ENCODE peak calls at places on chromosomes 16 and 17, in five cellular contexts. One of them, this sample, is unnamed.
A peak's percentile ranks its signal among the peaks of the same experiment; 100 is the strongest.

GRCh38 chr17:65283704-65284103 is 146.5 kb downstream of the RGS9 start:
- DNase-seq in PC-3: peak; percentile 97
- DNase-seq in amniotic stem cell: no peak
- DNase-seq in nucleus accumbens: no peak
- DNase-seq in posterior vena cava: no peak
- DNase-seq in this sample: no peak

GRCh38 chr16:7938175-7938574 is 605.5 kb downstream of the RBFOX1 start:
- DNase-seq in posterior vena cava: no peak
- DNase-seq in PC-3: no peak
- DNase-seq in nucleus accumbens: no peak
- DNase-seq in amniotic stem cell: no peak
- DNase-seq in this sample: no peak

GRCh38 chr17:1188812-1189211 is 9.0 kb upstream of the ABR start:
- DNase-seq in amniotic stem cell: no peak
- DNase-seq in PC-3: no peak
- DNase-seq in nucleus accumbens: no peak
- DNase-seq in posterior vena cava: peak; percentile 96
- DNase-seq in this sample: peak; percentile 92

GRCh38 chr17:11598274-11599221 is at the start of gene DNAH9:
- DNase-seq in posterior vena cava: peak; percentile 98
- DNase-seq in nucleus accumbens: peak; percentile 58
- DNase-seq in PC-3: no peak
- DNase-seq in amniotic stem cell: no peak
- DNase-seq in this sample: peak; percentile 96

GRCh38 chr17:12318614-12319266 is 298.1 kb downstream of the MAP2K4 start:
- DNase-seq in PC-3: no peak
- DNase-seq in posterior vena cava: no peak
- DNase-seq in nucleus accumbens: no peak
- DNase-seq in amniotic stem cell: peak; percentile 10
- DNase-seq in this sample: no peak

GRCh38 chr17:8740486-8740885 is 4.2 kb downstream of the CCDC42 start:
- DNase-seq in nucleus accumbens: no peak
- DNase-seq in amniotic stem cell: no peak
- DNase-seq in posterior vena cava: no peak
- DNase-seq in PC-3: no peak
- DNase-seq in this sample: peak; percentile 86

GRCh38 chr16:83100679-83101078 is 473.9 kb downstream of the CDH13 start:
- DNase-seq in posterior vena cava: no peak
- DNase-seq in amniotic stem cell: no peak
- DNase-seq in nucleus accumbens: no peak
- DNase-seq in PC-3: peak; percentile 1
- DNase-seq in this sample: no peak

GRCh38 chr17:33464669-33465275 is 171.7 kb upstream of the ASIC2 start:
- DNase-seq in nucleus accumbens: no peak
- DNase-seq in PC-3: no peak
- DNase-seq in posterior vena cava: no peak
- DNase-seq in amniotic stem cell: no peak
- DNase-seq in this sample: no peak

GRCh38 chr17:18181358-18181757 is 2.3 kb upstream of the ALKBH5 start:
- DNase-seq in posterior vena cava: no peak
- DNase-seq in amniotic stem cell: no peak
- DNase-seq in PC-3: peak; percentile 70
- DNase-seq in nucleus accumbens: no peak
- DNase-seq in this sample: no peak

GRCh38 chr17:64406321-64407200 is 15.9 kb upstream of the PECAM1 start:
- DNase-seq in nucleus accumbens: no peak
- DNase-seq in posterior vena cava: peak; percentile 61
- DNase-seq in amniotic stem cell: no peak
- DNase-seq in PC-3: peak; percentile 54
- DNase-seq in this sample: peak; percentile 71

GRCh38 chr16:22071352-22071923 is 20.9 kb upstream of the VWA3A start:
- DNase-seq in nucleus accumbens: no peak
- DNase-seq in posterior vena cava: no peak
- DNase-seq in PC-3: no peak
- DNase-seq in amniotic stem cell: no peak
- DNase-seq in this sample: no peak

GRCh38 chr16:49827806-49828428 is 28.0 kb downstream of the ZNF423 start:
- DNase-seq in nucleus accumbens: no peak
- DNase-seq in amniotic stem cell: no peak
- DNase-seq in PC-3: no peak
- DNase-seq in posterior vena cava: no peak
- DNase-seq in this sample: no peak

GRCh38 chr17:75619506-75620431 is 13.5 kb upstream of the SMIM5 start:
- DNase-seq in posterior vena cava: no peak
- DNase-seq in amniotic stem cell: no peak
- DNase-seq in PC-3: peak; percentile 52
- DNase-seq in nucleus accumbens: no peak
- DNase-seq in this sample: no peak

GRCh38 chr17:81049372-81049911 is 14.5 kb downstream of the BAIAP2 start:
- DNase-seq in posterior vena cava: no peak
- DNase-seq in PC-3: no peak
- DNase-seq in nucleus accumbens: no peak
- DNase-seq in amniotic stem cell: no peak
- DNase-seq in this sample: no peak

GRCh38 chr17:5793157-5793556 is 208.8 kb upstream of the NLRP1 start:
- DNase-seq in posterior vena cava: no peak
- DNase-seq in amniotic stem cell: no peak
- DNase-seq in PC-3: no peak
- DNase-seq in nucleus accumbens: no peak
- DNase-seq in this sample: no peak

GRCh38 chr17:31722251-31723056 is 136.6 kb downstream of the COPRS start:
- DNase-seq in nucleus accumbens: no peak
- DNase-seq in posterior vena cava: no peak
- DNase-seq in amniotic stem cell: no peak
- DNase-seq in PC-3: no peak
- DNase-seq in this sample: no peak

GRCh38 chr17:20063665-20064648 is 54.8 kb downstream of the SPECC1 start:
- DNase-seq in PC-3: peak; percentile 96
- DNase-seq in nucleus accumbens: no peak
- DNase-seq in posterior vena cava: peak; percentile 95
- DNase-seq in amniotic stem cell: peak; percentile 68
- DNase-seq in this sample: no peak

GRCh38 chr17:63698886-63699637 is 863 bp downstream of the LIMD2 start:
- DNase-seq in PC-3: peak; percentile 25
- DNase-seq in amniotic stem cell: no peak
- DNase-seq in nucleus accumbens: no peak
- DNase-seq in posterior vena cava: peak; percentile 91
- DNase-seq in this sample: no peak

GRCh38 chr17:17913695-17914332 is 58.4 kb downstream of the TOM1L2 start:
- DNase-seq in nucleus accumbens: no peak
- DNase-seq in posterior vena cava: peak; percentile 87
- DNase-seq in amniotic stem cell: peak; percentile 74
- DNase-seq in PC-3: peak; percentile 96
- DNase-seq in this sample: peak; percentile 89

GRCh38 chr17:6753565-6753964 is 2.3 kb upstream of the XAF1 start:
- DNase-seq in nucleus accumbens: no peak
- DNase-seq in amniotic stem cell: no peak
- DNase-seq in PC-3: no peak
- DNase-seq in posterior vena cava: no peak
- DNase-seq in this sample: no peak

GRCh38 chr16:57045694-57046381 is 46.5 kb upstream of the CPNE2 start:
- DNase-seq in amniotic stem cell: peak; percentile 31
- DNase-seq in nucleus accumbens: peak; percentile 10
- DNase-seq in PC-3: peak; percentile 23
- DNase-seq in posterior vena cava: peak; percentile 92
- DNase-seq in this sample: no peak

GRCh38 chr17:31490991-31491793 is 99.7 kb downstream of the RAB11FIP4 start:
- DNase-seq in posterior vena cava: no peak
- DNase-seq in PC-3: no peak
- DNase-seq in amniotic stem cell: no peak
- DNase-seq in nucleus accumbens: no peak
- DNase-seq in this sample: no peak

GRCh38 chr17:37643829-37644228 is 583 bp upstream of the DDX52 start:
- DNase-seq in PC-3: no peak
- DNase-seq in amniotic stem cell: no peak
- DNase-seq in nucleus accumbens: no peak
- DNase-seq in posterior vena cava: no peak
- DNase-seq in this sample: no peak

GRCh38 chr16:78957328-78958100 is 643.0 kb downstream of the MAF start:
- DNase-seq in amniotic stem cell: no peak
- DNase-seq in nucleus accumbens: no peak
- DNase-seq in PC-3: no peak
- DNase-seq in posterior vena cava: no peak
- DNase-seq in this sample: no peak

GRCh38 chr17:31724619-31725018 is 134.4 kb downstream of the COPRS start:
- DNase-seq in PC-3: no peak
- DNase-seq in nucleus accumbens: no peak
- DNase-seq in posterior vena cava: no peak
- DNase-seq in amniotic stem cell: no peak
- DNase-seq in this sample: no peak

GRCh38 chr17:64133546-64134215 is 3.7 kb upstream of the ERN1 start:
- DNase-seq in PC-3: peak; percentile 91
- DNase-seq in amniotic stem cell: peak; percentile 76
- DNase-seq in nucleus accumbens: no peak
- DNase-seq in posterior vena cava: no peak
- DNase-seq in this sample: no peak

GRCh38 chr17:78343433-78344201 is 16.3 kb downstream of the SOCS3 start:
- DNase-seq in amniotic stem cell: no peak
- DNase-seq in nucleus accumbens: no peak
- DNase-seq in PC-3: no peak
- DNase-seq in posterior vena cava: peak; percentile 87
- DNase-seq in this sample: no peak

GRCh38 chr17:81860756-81861568 is 627 bp upstream of the P4HB start:
- DNase-seq in amniotic stem cell: peak; percentile 100
- DNase-seq in nucleus accumbens: peak; percentile 98
- DNase-seq in PC-3: peak; percentile 100
- DNase-seq in posterior vena cava: peak; percentile 100
- DNase-seq in this sample: peak; percentile 100

GRCh38 chr17:45631941-45632340 is 141.4 kb upstream of the PLEKHM1 start:
- DNase-seq in PC-3: no peak
- DNase-seq in posterior vena cava: no peak
- DNase-seq in amniotic stem cell: no peak
- DNase-seq in nucleus accumbens: no peak
- DNase-seq in this sample: no peak

GRCh38 chr17:78305801-78306200 is 54.1 kb downstream of the SOCS3 start:
- DNase-seq in posterior vena cava: no peak
- DNase-seq in nucleus accumbens: no peak
- DNase-seq in PC-3: no peak
- DNase-seq in amniotic stem cell: no peak
- DNase-seq in this sample: no peak

GRCh38 chr16:55499281-55499680 is 9.6 kb upstream of the LPCAT2 start:
- DNase-seq in PC-3: no peak
- DNase-seq in posterior vena cava: no peak
- DNase-seq in amniotic stem cell: no peak
- DNase-seq in nucleus accumbens: no peak
- DNase-seq in this sample: no peak

GRCh38 chr17:54876656-54877195 is 23.9 kb upstream of the TOM1L1 start:
- DNase-seq in PC-3: no peak
- DNase-seq in amniotic stem cell: no peak
- DNase-seq in posterior vena cava: no peak
- DNase-seq in nucleus accumbens: no peak
- DNase-seq in this sample: no peak

GRCh38 chr17:42126836-42127235 is 4.2 kb downstream of the HSPB9 start:
- DNase-seq in amniotic stem cell: no peak
- DNase-seq in posterior vena cava: no peak
- DNase-seq in nucleus accumbens: no peak
- DNase-seq in PC-3: no peak
- DNase-seq in this sample: no peak

GRCh38 chr16:67150833-67151396 is at the start of gene B3GNT9:
- DNase-seq in PC-3: no peak
- DNase-seq in amniotic stem cell: peak; percentile 41
- DNase-seq in posterior vena cava: peak; percentile 93
- DNase-seq in nucleus accumbens: no peak
- DNase-seq in this sample: no peak

GRCh38 chr16:61871837-61872777 is 164.1 kb downstream of the CDH8 start:
- DNase-seq in PC-3: no peak
- DNase-seq in nucleus accumbens: no peak
- DNase-seq in posterior vena cava: no peak
- DNase-seq in amniotic stem cell: no peak
- DNase-seq in this sample: no peak

GRCh38 chr16:54655171-54655590 is 275.5 kb upstream of the IRX5 start:
- DNase-seq in nucleus accumbens: no peak
- DNase-seq in amniotic stem cell: no peak
- DNase-seq in posterior vena cava: no peak
- DNase-seq in PC-3: no peak
- DNase-seq in this sample: no peak

GRCh38 chr17:73432624-73433190 is 120.9 kb upstream of the CDC42EP4 start:
- DNase-seq in posterior vena cava: peak; percentile 45
- DNase-seq in PC-3: no peak
- DNase-seq in amniotic stem cell: no peak
- DNase-seq in nucleus accumbens: no peak
- DNase-seq in this sample: no peak

GRCh38 chr16:2155091-2156024 is at the start of gene TRAF7:
- DNase-seq in nucleus accumbens: peak; percentile 91
- DNase-seq in amniotic stem cell: peak; percentile 100
- DNase-seq in posterior vena cava: peak; percentile 100
- DNase-seq in PC-3: peak; percentile 99
- DNase-seq in this sample: peak; percentile 100

This sample was measured in mesenteric fat pad.